ENCODE peak calls at places on chromosome 14, in nine cellular contexts. C is neural progenitor cell, X is GM12878, E is psoas muscle, O is PC-3, B is SK-N-SH, P is Panc1, N is A549, Z is ovary. S is an unnamed sample.

GRCh38 chr14:101177301-101178055 is 274.0 kb upstream of the RTL1 start:
- DNase-seq in C (no peak), X (no peak), E (no peak), O (no peak), B (peak), P (no peak), N (no peak), Z (peak), S (no peak)

GRCh38 chr14:35932659-35933159 is 106.6 kb downstream of the BRMS1L start:
- DNase-seq in C (no peak), X (peak), E (no peak), O (peak), B (no peak), P (no peak), N (no peak), Z (no peak), S (no peak)

GRCh38 chr14:72311116-72311515 is 378.9 kb downstream of the RGS6 start:
- DNase-seq in C (no peak), X (no peak), E (no peak), O (no peak), B (no peak), P (no peak), N (no peak), Z (no peak), S (no peak)

GRCh38 chr14:69260246-69260978 is 454 bp downstream of the GALNT16 start:
- DNase-seq in C (peak), X (no peak), E (peak), O (no peak), B (peak), P (no peak), N (peak), Z (peak), S (no peak)

GRCh38 chr14:52391866-52392600 is 77.9 kb downstream of the PTGER2 start:
- DNase-seq in C (no peak), X (no peak), E (no peak), O (peak), B (no peak), P (no peak), N (no peak), Z (no peak), S (no peak)

GRCh38 chr14:95686935-95687334 is 709 bp downstream of the TCL1B start:
- DNase-seq in C (no peak), X (no peak), E (no peak), O (no peak), B (no peak), P (no peak), N (no peak), Z (no peak), S (no peak)

GRCh38 chr14:81681466-81681865 is 147.8 kb upstream of the SEL1L start:
- DNase-seq in C (no peak), X (no peak), E (no peak), O (no peak), B (no peak), P (no peak), N (no peak), Z (no peak), S (no peak)

GRCh38 chr14:35986219-35986573 is 160.1 kb downstream of the BRMS1L start:
- DNase-seq in C (no peak), X (peak), E (no peak), O (no peak), B (no peak), P (no peak), N (no peak), Z (no peak), S (no peak)

GRCh38 chr14:24186831-24187537 is 1.6 kb downstream of the IPO4 start:
- DNase-seq in C (no peak), X (no peak), E (no peak), O (no peak), B (no peak), P (no peak), N (no peak), Z (no peak), S (no peak)

GRCh38 chr14:78358631-78359030 is 188.5 kb downstream of the NRXN3 start:
- DNase-seq in C (no peak), X (no peak), E (no peak), O (no peak), B (no peak), P (no peak), N (no peak), Z (no peak), S (no peak)

GRCh38 chr14:76257111-76257803 is 105.5 kb downstream of the GPATCH2L start:
- DNase-seq in C (no peak), X (no peak), E (no peak), O (no peak), B (no peak), P (no peak), N (no peak), Z (no peak), S (no peak)

GRCh38 chr14:50335389-50335788 is 23.3 kb downstream of the DMAC2L start:
- DNase-seq in C (peak), X (no peak), E (peak), O (no peak), B (peak), P (no peak), N (peak), Z (peak), S (peak)

GRCh38 chr14:74083784-74084276 is 423 bp downstream of the ALDH6A1 start:
- DNase-seq in C (no peak), X (no peak), E (no peak), O (no peak), B (no peak), P (no peak), N (no peak), Z (no peak), S (no peak)

DNA sequence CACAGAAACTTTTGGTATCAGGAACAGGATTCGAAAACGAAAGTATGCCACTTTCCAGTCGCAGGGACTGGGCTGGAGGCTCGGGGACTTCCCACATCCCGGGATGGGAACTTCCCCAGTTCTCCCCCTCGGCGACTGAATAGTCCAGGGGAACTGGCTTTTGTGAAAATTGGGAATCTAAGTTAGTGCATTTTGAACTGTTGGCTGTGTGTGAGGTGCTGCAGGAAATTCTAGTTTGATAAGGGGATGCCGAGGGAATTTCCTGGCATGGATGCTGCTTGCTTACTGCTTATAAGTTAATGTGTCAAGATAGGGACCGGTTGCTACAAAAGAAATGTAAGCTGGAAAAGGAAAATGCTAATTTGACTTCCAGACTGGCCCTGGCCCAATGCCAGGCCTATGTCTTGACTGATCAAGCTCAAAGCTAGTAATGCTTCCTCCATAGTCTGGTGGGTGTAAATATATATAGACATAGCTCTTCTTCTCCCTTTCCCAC is 73.4 kb upstream of the EIF5 start:
- DNase-seq in C (no peak), X (no peak), E (peak), O (peak), B (peak), P (no peak), N (peak), Z (peak), S (peak)
- H3K4me3 ChIP-seq in C (no peak), X (no peak), E (peak), O (peak), B (peak), P (peak), N (peak), Z (peak), S (peak)

GRCh38 chr14:91125271-91125661 is 11.4 kb downstream of the DGLUCY start:
- DNase-seq in C (no peak), X (no peak), E (no peak), O (no peak), B (no peak), P (no peak), N (no peak), Z (no peak), S (no peak)
- H3K27ac ChIP-seq in C (no peak), X (no peak), E (peak), O (no peak), B (no peak), P (no peak), N (no peak), Z (no peak), S (no peak)

GRCh38 chr14:77281852-77282251 is 10.8 kb upstream of the NGB start:
- DNase-seq in C (no peak), X (no peak), E (no peak), O (no peak), B (no peak), P (no peak), N (no peak), Z (no peak), S (no peak)

GRCh38 chr14:77278461-77279230 is 7.6 kb upstream of the NGB start:
- DNase-seq in C (no peak), X (no peak), E (no peak), O (no peak), B (no peak), P (no peak), N (no peak), Z (no peak), S (no peak)

GRCh38 chr14:77276959-77277358 is 6.0 kb upstream of the NGB start:
- DNase-seq in C (no peak), X (no peak), E (no peak), O (no peak), B (no peak), P (no peak), N (no peak), Z (no peak), S (no peak)

GRCh38 chr14:77276295-77276935 is 5.4 kb upstream of the NGB start:
- DNase-seq in C (no peak), X (no peak), E (no peak), O (no peak), B (no peak), P (no peak), N (no peak), Z (no peak), S (no peak)

GRCh38 chr14:77279719-77280118 is 8.7 kb upstream of the NGB start:
- DNase-seq in C (no peak), X (no peak), E (no peak), O (no peak), B (no peak), P (no peak), N (no peak), Z (no peak), S (no peak)
- TF ChIP-seq CTCF in C (no peak), X (no peak), E (no peak), O (no peak), B (no peak), P (no peak), N (no peak), Z (no peak), S (no peak)

DNA sequence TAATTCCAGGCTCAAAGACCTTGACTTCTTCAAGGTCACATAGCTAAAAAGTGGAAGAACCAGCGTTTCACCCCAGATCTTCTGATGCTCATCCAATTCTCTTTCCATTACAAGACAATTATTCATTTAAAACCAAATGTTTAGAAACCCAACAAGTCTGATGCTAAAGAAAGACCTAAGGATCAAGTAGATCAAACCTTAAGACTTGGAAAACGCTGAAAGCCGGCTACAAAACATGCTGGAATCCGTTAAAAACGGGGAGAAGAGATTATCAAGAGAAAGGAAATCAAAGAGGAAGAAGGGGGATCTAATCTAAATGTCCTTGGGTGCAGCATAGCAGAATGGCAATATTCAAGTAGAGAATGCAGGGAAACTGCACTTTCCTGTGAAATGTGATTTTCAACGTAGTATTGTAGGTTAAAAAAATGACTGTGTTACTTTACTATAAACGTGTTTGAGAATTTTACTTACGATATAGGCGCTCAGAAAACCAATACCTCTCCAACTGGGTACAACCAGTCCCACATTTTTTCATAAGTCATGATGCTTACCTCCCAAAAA is 1.3 kb downstream of the PPP1R13B start:
- DNase-seq in C (no peak), X (no peak), E (no peak), O (no peak), B (no peak), P (no peak), N (no peak), Z (no peak), S (no peak)
- H3K4me3 ChIP-seq in C (peak), X (peak), E (peak), O (peak), B (peak), P (peak), N (peak), Z (peak), S (peak)